ENCODE peak calls at places on chromosomes 2 and 18, in five cellular contexts. A is H1, X is IMR-90, B is neuronal stem cell, E is mesenchymal stem cell. F is an unnamed sample.

GRCh38 chr2:237223208-237223861 is 137.6 kb downstream of the COPS8 start:
- DNase-seq in B (no peak), E (peak), A (no peak), X (peak), F (no peak)

GRCh38 chr2:181123798-181124217 is 143.4 kb downstream of the UBE2E3 start:
- DNase-seq in A (no peak), B (no peak), E (peak), X (no peak), F (no peak)

GRCh38 chr18:36297419-36298112 is at the start of gene FHOD3:
- DNase-seq in B (peak), A (peak), X (peak), E (peak), F (peak)

GRCh38 chr18:7645756-7646155 is 78.6 kb downstream of the PTPRM start:
- DNase-seq in A (no peak), X (no peak), E (no peak), B (no peak), F (no peak)

GRCh38 chr2:162301151-162301804 is 17.2 kb downstream of the IFIH1 start:
- DNase-seq in B (peak), E (peak), A (no peak), X (peak), F (no peak)

GRCh38 chr2:53445376-53446072 is 322.1 kb upstream of the CHAC2 start:
- DNase-seq in A (no peak), E (peak), X (peak), B (no peak), F (no peak)

GRCh38 chr18:62566199-62566598 is 43.4 kb downstream of the ZCCHC2 start:
- DNase-seq in B (no peak), A (no peak), E (peak), X (peak), F (no peak)

GRCh38 chr2:152611458-152612231 is 105.6 kb downstream of the PRPF40A start:
- DNase-seq in E (peak), X (peak), A (no peak), B (no peak), F (no peak)

GRCh38 chr2:238722883-238723282 is 125.0 kb upstream of the TWIST2 start:
- DNase-seq in B (no peak), E (no peak), X (no peak), A (no peak), F (no peak)

GRCh38 chr18:26868968-26869586 is 3.6 kb upstream of the AQP4 start:
- DNase-seq in E (no peak), B (no peak), X (no peak), A (no peak), F (no peak)

GRCh38 chr2:159807183-159808037 is 9.4 kb upstream of the CD302 start:
- DNase-seq in B (peak), A (no peak), X (peak), E (peak), F (peak)

GRCh38 chr2:177989029-177989885 is 83.3 kb downstream of the PDE11A start:
- DNase-seq in E (peak), A (no peak), B (no peak), X (peak), F (no peak)

GRCh38 chr2:53403836-53404413 is 363.7 kb upstream of the CHAC2 start:
- DNase-seq in B (no peak), X (peak), A (no peak), E (peak), F (no peak)

GRCh38 chr2:1802469-1803216 is 58.3 kb upstream of the PXDN start:
- DNase-seq in A (no peak), X (no peak), E (no peak), B (no peak), F (no peak)

GRCh38 chr2:3491716-3492474 is 27.4 kb downstream of the ADI1 start:
- DNase-seq in B (no peak), X (no peak), A (no peak), E (no peak), F (no peak)

GRCh38 chr18:51135361-51135760 is 62.1 kb downstream of the MEX3C start:
- DNase-seq in E (peak), B (no peak), A (no peak), X (peak), F (no peak)

GRCh38 chr2:18232731-18233438 is 327.6 kb downstream of the RDH14 start:
- DNase-seq in E (peak), X (peak), B (no peak), A (no peak), F (no peak)

GRCh38 chr2:208977582-208977981 is 446.3 kb upstream of the MAP2 start:
- DNase-seq in E (no peak), A (no peak), B (no peak), X (no peak), F (no peak)
- H4K8ac ChIP-seq in E (no peak), A (no peak), B (no peak), X (no peak), F (no peak)

DNA sequence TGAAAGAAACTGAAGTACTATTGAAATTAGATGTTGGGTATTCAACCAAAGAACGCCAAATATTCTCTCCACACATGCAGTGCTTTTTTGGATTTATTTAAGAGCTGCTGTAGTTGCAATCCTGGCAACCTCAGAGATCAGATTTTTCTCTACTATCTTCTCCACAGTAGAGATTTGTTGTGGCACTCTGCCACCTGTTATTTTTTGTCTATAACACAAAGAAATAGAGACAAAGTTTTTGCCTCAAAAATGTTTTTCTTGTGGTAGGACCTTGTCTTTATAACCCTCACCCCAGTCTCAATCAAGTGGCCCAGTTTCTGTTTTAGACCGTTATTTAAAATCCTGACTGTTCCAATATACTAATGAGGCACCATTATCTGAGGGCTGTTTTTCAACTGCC is 79.4 kb downstream of the SCG2 start:
- DNase-seq in E (no peak), B (no peak), A (no peak), X (no peak), F (no peak)
- H3K4me2 ChIP-seq in E (no peak), B (no peak), A (no peak), X (no peak), F (no peak)

GRCh38 chr2:234845602-234846588 is 105.9 kb upstream of the SH3BP4 start:
- DNase-seq in E (no peak), X (no peak), B (no peak), A (no peak), F (no peak)
- H2BK5ac ChIP-seq in E (no peak), X (no peak), B (no peak), A (no peak), F (no peak)

DNA sequence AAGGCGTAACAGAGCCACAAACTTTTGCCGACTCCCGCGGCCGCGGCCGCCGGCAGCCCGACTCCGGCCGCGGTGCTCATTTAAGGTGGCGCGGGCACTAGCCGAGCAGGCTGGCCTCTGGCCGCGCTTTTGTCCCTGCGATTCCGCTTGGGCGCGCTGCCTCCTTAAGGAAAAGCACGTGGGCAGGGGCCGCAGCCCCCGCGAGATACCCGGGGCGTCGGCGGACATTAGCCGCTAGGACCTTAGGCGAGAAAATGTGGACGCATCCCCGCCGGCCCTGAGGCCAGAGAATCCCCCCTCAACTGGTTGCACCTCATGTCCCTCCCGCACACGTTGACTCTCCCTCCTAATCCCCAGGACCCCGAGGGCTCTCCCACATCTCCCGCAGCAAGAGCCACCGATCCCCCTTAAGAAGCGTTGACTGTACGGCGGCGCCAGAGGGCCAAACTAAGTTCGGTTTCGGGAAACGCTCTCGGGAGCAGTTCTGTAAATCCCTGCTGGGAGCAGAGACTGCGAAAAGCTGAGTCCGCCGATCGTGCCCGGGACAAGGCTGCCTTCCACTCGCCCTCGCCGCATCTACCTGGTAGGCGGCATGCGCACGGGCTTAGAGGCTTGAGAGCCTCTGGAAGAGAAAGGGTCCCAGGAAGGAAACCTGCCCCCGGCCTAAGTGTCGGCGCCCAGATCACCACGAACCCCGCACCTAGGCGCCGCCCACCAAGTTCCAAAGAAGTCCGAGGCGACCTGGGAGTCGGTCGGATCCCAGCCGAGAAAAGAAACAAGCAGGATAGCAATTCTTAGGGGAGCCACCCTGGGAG is 1.8 kb upstream of the SATB2 start:
- DNase-seq in E (peak), X (peak), A (peak), B (peak), F (peak)
- H4K8ac ChIP-seq in E (peak), X (peak), A (peak), B (no peak), F (no peak)